ENCODE peak calls at places on chromosomes 5 and 9, in four cellular contexts. S is HepG2, F is GM12878, J is H1. N is an unnamed sample.
A peak's percentile ranks its signal among the peaks of the same experiment; 100 is the strongest.

GRCh38 chr9:20658677-20659473 is 25.2 kb upstream of the FOCAD start:
- DNase-seq in S (no peak), F (no peak), J (no peak), N (no peak)

GRCh38 chr9:79583957-79584654 is 12.3 kb downstream of the TLE4 start:
- DNase-seq in S (no peak), F (no peak), J (no peak), N (no peak)

GRCh38 chr5:64331597-64332277 is 166.1 kb downstream of the RNF180 start:
- DNase-seq in S (no peak), F (no peak), J (no peak), N (no peak)

GRCh38 chr9:16532681-16533450 is 337.6 kb downstream of the BNC2 start:
- DNase-seq in S (no peak), F (no peak), J (no peak), N (no peak)

GRCh38 chr9:18124760-18125159 is 349.2 kb upstream of the ADAMTSL1 start:
- DNase-seq in S (no peak), F (no peak), J (no peak), N (no peak)

GRCh38 chr5:156402387-156402921 is 75.5 kb downstream of the SGCD start:
- DNase-seq in S (no peak), F (peak; percentile 87), J (peak; percentile 9), N (no peak)

GRCh38 chr9:127899200-127899943 is at the start of gene ST6GALNAC6:
- DNase-seq in S (no peak), F (no peak), J (no peak), N (peak; percentile 98)

GRCh38 chr9:131824953-131825495 is 85.1 kb upstream of the RAPGEF1 start:
- DNase-seq in S (no peak), F (no peak), J (no peak), N (no peak)

GRCh38 chr5:133439859-133440258 is 172.5 kb downstream of the FSTL4 start:
- DNase-seq in S (no peak), F (no peak), J (no peak), N (no peak)

GRCh38 chr5:179312557-179313235 is 32.6 kb downstream of the ADAMTS2 start:
- DNase-seq in S (no peak), F (no peak), J (no peak), N (no peak)

GRCh38 chr9:96344458-96345180 is 38.9 kb downstream of the SLC35D2 start:
- DNase-seq in S (peak; percentile 84), F (no peak), J (no peak), N (peak; percentile 63)

GRCh38 chr5:148559461-148559860 is 94.9 kb downstream of the HTR4 start:
- DNase-seq in S (no peak), F (no peak), J (no peak), N (no peak)

GRCh38 chr5:102965653-102966052 is 154.3 kb downstream of the GIN1 start:
- DNase-seq in S (no peak), F (no peak), J (no peak), N (no peak)

GRCh38 chr9:121840838-121841760 is 189.7 kb downstream of the DAB2IP start:
- DNase-seq in S (no peak), F (no peak), J (no peak), N (no peak)

GRCh38 chr9:2802494-2802921 is 41.4 kb downstream of the PUM3 start:
- DNase-seq in S (peak; percentile 5), F (no peak), J (no peak), N (no peak)

GRCh38 chr5:148976569-148977321 is 86.1 kb downstream of the SH3TC2 start:
- DNase-seq in S (no peak), F (no peak), J (no peak), N (no peak)

GRCh38 chr9:100554935-100555401 is 22.9 kb upstream of the CAVIN4 start:
- DNase-seq in S (no peak), F (no peak), J (no peak), N (no peak)

GRCh38 chr5:119270955-119271757 is 84.7 kb upstream of the TNFAIP8 start:
- DNase-seq in S (no peak), F (no peak), J (no peak), N (no peak)

GRCh38 chr9:6355728-6356127 is 27.6 kb downstream of the TPD52L3 start:
- DNase-seq in S (no peak), F (peak; percentile 24), J (no peak), N (no peak)

GRCh38 chr9:132183715-132184114 is 21.9 kb downstream of the NTNG2 start:
- DNase-seq in S (no peak), F (no peak), J (no peak), N (no peak)

GRCh38 chr5:153153086-153153485 is 337.4 kb upstream of the GRIA1 start:
- DNase-seq in S (no peak), F (no peak), J (no peak), N (no peak)

GRCh38 chr9:27247756-27248155 is 49.2 kb downstream of the EQTN start:
- DNase-seq in S (peak; percentile 28), F (no peak), J (peak; percentile 25), N (peak; percentile 44)

GRCh38 chr9:134683714-134684374 is 42.2 kb downstream of the COL5A1 start:
- DNase-seq in S (no peak), F (no peak), J (no peak), N (no peak)

GRCh38 chr9:131432597-131433301 is 38.9 kb downstream of the PRRC2B start:
- DNase-seq in S (no peak), F (no peak), J (no peak), N (no peak)

GRCh38 chr5:174295736-174296481 is 250.4 kb downstream of the NSG2 start:
- DNase-seq in S (no peak), F (no peak), J (no peak), N (no peak)

GRCh38 chr5:138054863-138055558 is 22.1 kb upstream of the FAM13B start:
- DNase-seq in S (peak; percentile 22), F (no peak), J (no peak), N (no peak)

GRCh38 chr9:13330396-13331004 is 51.0 kb upstream of the MPDZ start:
- DNase-seq in S (no peak), F (no peak), J (no peak), N (peak; percentile 52)

GRCh38 chr5:41790038-41790776 is 80.0 kb downstream of the OXCT1 start:
- DNase-seq in S (no peak), F (no peak), J (no peak), N (peak; percentile 55)

GRCh38 chr5:162227075-162227474 is 159.5 kb downstream of the GABRG2 start:
- DNase-seq in S (no peak), F (no peak), J (no peak), N (no peak)

GRCh38 chr5:74848553-74849025 is 17.6 kb downstream of the FAM169A start:
- DNase-seq in S (peak; percentile 73), F (no peak), J (no peak), N (no peak)

GRCh38 chr9:91391426-91392217 is 29.9 kb upstream of the AUH start:
- DNase-seq in S (no peak), F (no peak), J (no peak), N (no peak)

GRCh38 chr5:149125386-149125891 is 15.9 kb upstream of the ABLIM3 start:
- DNase-seq in S (peak; percentile 36), F (no peak), J (peak; percentile 47), N (no peak)

GRCh38 chr5:173997331-173997730 is 8.4 kb downstream of the C5orf47 start:
- DNase-seq in S (no peak), F (no peak), J (no peak), N (no peak)

GRCh38 chr9:109448223-109448622 is 49.9 kb downstream of the PTPN3 start:
- DNase-seq in S (no peak), F (no peak), J (no peak), N (no peak)

GRCh38 chr5:43555895-43556606 is 826 bp downstream of the PAIP1 start:
- DNase-seq in S (peak; percentile 29), F (no peak), J (no peak), N (peak; percentile 81)

GRCh38 chr5:61228691-61229280 is 66.5 kb upstream of the SMIM15 start:
- DNase-seq in S (no peak), F (no peak), J (no peak), N (no peak)

GRCh38 chr9:133582501-133583045 is 26.6 kb downstream of the FAM163B start:
- DNase-seq in S (no peak), F (no peak), J (no peak), N (no peak)

GRCh38 chr9:133583111-133583510 is 26.1 kb downstream of the FAM163B start:
- DNase-seq in S (no peak), F (no peak), J (no peak), N (no peak)

GRCh38 chr9:133580416-133580738 is 28.8 kb downstream of the FAM163B start:
- DNase-seq in S (no peak), F (no peak), J (no peak), N (no peak)

GRCh38 chr9:133580971-133581370 is 28.2 kb downstream of the FAM163B start:
- DNase-seq in S (no peak), F (no peak), J (no peak), N (no peak)

GRCh38 chr9:133581553-133582343 is 27.4 kb downstream of the FAM163B start:
- DNase-seq in S (no peak), F (no peak), J (no peak), N (peak; percentile 89)
- TF ChIP-seq TCF12 in S (no peak), F (no peak), J (no peak), N (no peak)

GRCh38 chr9:93500571-93501298 is 47.4 kb upstream of the FAM120AOS start:
- DNase-seq in S (no peak), F (no peak), J (no peak), N (no peak)
- TF ChIP-seq TCF12 in S (no peak), F (no peak), J (no peak), N (no peak)

DNA sequence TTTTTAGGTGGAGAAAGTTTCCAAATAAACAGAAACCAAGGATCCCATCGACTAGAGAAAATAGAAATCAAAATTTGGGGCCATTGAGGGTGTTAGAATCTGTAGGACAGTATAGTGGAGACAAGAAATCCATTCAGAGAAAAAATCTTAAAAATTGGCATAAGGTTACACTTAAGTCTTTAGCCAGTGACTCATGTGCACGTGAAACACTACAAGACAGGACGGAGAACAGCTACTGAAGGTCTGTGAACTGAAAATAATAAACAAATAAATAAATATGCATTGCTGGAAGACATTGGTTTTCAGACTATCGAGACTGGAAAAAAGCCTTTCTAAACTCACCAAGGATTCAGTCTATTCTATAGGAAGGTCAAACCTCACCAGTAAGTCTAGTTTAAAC is 1955.5 kb downstream of the MAT2B start:
- DNase-seq in S (no peak), F (no peak), J (no peak), N (no peak)
- TF ChIP-seq TCF12 in S (no peak), F (no peak), J (no peak), N (no peak)

GRCh38 chr5:6370580-6370979 is 7.8 kb downstream of the MED10 start:
- DNase-seq in S (no peak), F (no peak), J (no peak), N (no peak)
- TF ChIP-seq TCF12 in S (no peak), F (no peak), J (no peak), N (no peak)

N was measured in SK-N-SH.